ENCODE peak calls at places on chromosome 21, in seven cellular contexts. Q is breast epithelium, Y is cardiac fibroblast, B is right atrium auricular region, E is LNCaP clone FGC, O is H9, H is HFF-Myc. W is an unnamed sample.

GRCh38 chr21:45331521-45332257 is 44.0 kb upstream of the POFUT2 start:
- DNase-seq in Q (no peak), Y (no peak), B (no peak), E (no peak), O (peak), H (no peak), W (no peak)

GRCh38 chr21:22231013-22231412 is 1232.8 kb downstream of the NCAM2 start:
- DNase-seq in Q (no peak), Y (no peak), B (no peak), E (peak), O (no peak), H (no peak), W (no peak)

GRCh38 chr21:42513151-42513984 is at the start of gene SLC37A1:
- DNase-seq in Q (no peak), Y (peak), B (no peak), E (no peak), O (peak), H (no peak), W (peak)

GRCh38 chr21:16633851-16634521 is 878.9 kb upstream of the CXADR start:
- DNase-seq in Q (no peak), Y (peak), B (no peak), E (no peak), O (no peak), H (no peak), W (no peak)

GRCh38 chr21:45598666-45599065 is 44.9 kb upstream of the PCBP3 start:
- DNase-seq in Q (peak), Y (no peak), B (no peak), E (no peak), O (peak), H (no peak), W (no peak)

GRCh38 chr21:27382404-27382803 is 415.5 kb upstream of the ADAMTS5 start:
- DNase-seq in Q (no peak), Y (peak), B (no peak), E (no peak), O (no peak), H (no peak), W (no peak)

GRCh38 chr21:46322351-46323226 is 1.1 kb downstream of the C21orf58 start:
- DNase-seq in Q (no peak), Y (peak), B (no peak), E (no peak), O (no peak), H (no peak), W (peak)

GRCh38 chr21:34892196-34892595 is 156.9 kb downstream of the RUNX1 start:
- DNase-seq in Q (no peak), Y (no peak), B (no peak), E (no peak), O (no peak), H (no peak), W (no peak)

GRCh38 chr21:26437326-26438009 is 135.6 kb downstream of the CYYR1 start:
- DNase-seq in Q (no peak), Y (peak), B (no peak), E (no peak), O (peak), H (no peak), W (no peak)

GRCh38 chr21:15199414-15199813 is 134.6 kb upstream of the NRIP1 start:
- DNase-seq in Q (no peak), Y (no peak), B (no peak), E (no peak), O (no peak), H (no peak), W (no peak)

GRCh38 chr21:25908495-25908894 is 173.7 kb downstream of the GABPA start:
- DNase-seq in Q (no peak), Y (no peak), B (no peak), E (no peak), O (no peak), H (no peak), W (no peak)

GRCh38 chr21:42654913-42655796 is 1.7 kb downstream of the PDE9A start:
- DNase-seq in Q (no peak), Y (no peak), B (no peak), E (no peak), O (no peak), H (no peak), W (no peak)

GRCh38 chr21:46294647-46295176 is 8.6 kb downstream of the YBEY start:
- DNase-seq in Q (no peak), Y (peak), B (no peak), E (no peak), O (no peak), H (peak), W (no peak)

GRCh38 chr21:41961282-41961701 is 7.5 kb upstream of the C2CD2 start:
- DNase-seq in Q (peak), Y (peak), B (no peak), E (no peak), O (no peak), H (no peak), W (no peak)

GRCh38 chr21:45372732-45373355 is 32.1 kb upstream of the COL18A1 start:
- DNase-seq in Q (no peak), Y (peak), B (no peak), E (no peak), O (no peak), H (no peak), W (no peak)

GRCh38 chr21:41758550-41758949 is 8.3 kb downstream of the RIPK4 start:
- DNase-seq in Q (no peak), Y (no peak), B (no peak), E (peak), O (no peak), H (no peak), W (no peak)

GRCh38 chr21:18041012-18041411 is 203.6 kb upstream of the CHODL start:
- DNase-seq in Q (no peak), Y (peak), B (no peak), E (peak), O (peak), H (no peak), W (peak)
- TF ChIP-seq CTCF in Q (no peak), Y (no peak), B (no peak), E (peak), O (peak), H (peak), W (no peak)

GRCh38 chr21:32306021-32306780 is 7.5 kb downstream of the MRAP start:
- DNase-seq in Q (no peak), Y (no peak), B (peak), E (no peak), O (peak), H (no peak), W (peak)
- TF ChIP-seq CTCF in Q (no peak), Y (peak), B (no peak), E (no peak), O (peak), H (peak), W (peak)

GRCh38 chr21:31873275-31873695 is 465 bp downstream of the HUNK start:
- DNase-seq in Q (no peak), Y (no peak), B (no peak), E (no peak), O (peak), H (no peak), W (peak)
- TF ChIP-seq CTCF in Q (no peak), Y (no peak), B (no peak), E (no peak), O (no peak), H (no peak), W (no peak)

GRCh38 chr21:32412162-32412997 is at the start of gene EVA1C:
- DNase-seq in Q (peak), Y (peak), B (no peak), E (no peak), O (peak), H (no peak), W (peak)
- TF ChIP-seq CTCF in Q (peak), Y (no peak), B (peak), E (no peak), O (no peak), H (no peak), W (no peak)

GRCh38 chr21:33824156-33824941 is 91.3 kb downstream of the ATP5PO start:
- DNase-seq in Q (no peak), Y (no peak), B (no peak), E (no peak), O (no peak), H (no peak), W (no peak)
- TF ChIP-seq CTCF in Q (no peak), Y (no peak), B (no peak), E (no peak), O (no peak), H (no peak), W (no peak)

GRCh38 chr21:38507374-38507942 is 9.2 kb upstream of the ERG start:
- DNase-seq in Q (no peak), Y (no peak), B (no peak), E (no peak), O (no peak), H (no peak), W (no peak)

GRCh38 chr21:38505654-38506523 is 7.6 kb upstream of the ERG start:
- DNase-seq in Q (no peak), Y (peak), B (no peak), E (peak), O (peak), H (peak), W (peak)

GRCh38 chr21:38506606-38507331 is 8.5 kb upstream of the ERG start:
- DNase-seq in Q (no peak), Y (no peak), B (no peak), E (no peak), O (no peak), H (no peak), W (no peak)

GRCh38 chr21:38511198-38511597 is 12.9 kb upstream of the ERG start:
- DNase-seq in Q (no peak), Y (no peak), B (no peak), E (no peak), O (no peak), H (no peak), W (no peak)

GRCh38 chr21:38511662-38512243 is 13.5 kb upstream of the ERG start:
- DNase-seq in Q (no peak), Y (no peak), B (no peak), E (no peak), O (no peak), H (no peak), W (no peak)
- TF ChIP-seq CTCF in Q (no peak), Y (no peak), B (no peak), E (peak), O (peak), H (no peak), W (no peak)

DNA sequence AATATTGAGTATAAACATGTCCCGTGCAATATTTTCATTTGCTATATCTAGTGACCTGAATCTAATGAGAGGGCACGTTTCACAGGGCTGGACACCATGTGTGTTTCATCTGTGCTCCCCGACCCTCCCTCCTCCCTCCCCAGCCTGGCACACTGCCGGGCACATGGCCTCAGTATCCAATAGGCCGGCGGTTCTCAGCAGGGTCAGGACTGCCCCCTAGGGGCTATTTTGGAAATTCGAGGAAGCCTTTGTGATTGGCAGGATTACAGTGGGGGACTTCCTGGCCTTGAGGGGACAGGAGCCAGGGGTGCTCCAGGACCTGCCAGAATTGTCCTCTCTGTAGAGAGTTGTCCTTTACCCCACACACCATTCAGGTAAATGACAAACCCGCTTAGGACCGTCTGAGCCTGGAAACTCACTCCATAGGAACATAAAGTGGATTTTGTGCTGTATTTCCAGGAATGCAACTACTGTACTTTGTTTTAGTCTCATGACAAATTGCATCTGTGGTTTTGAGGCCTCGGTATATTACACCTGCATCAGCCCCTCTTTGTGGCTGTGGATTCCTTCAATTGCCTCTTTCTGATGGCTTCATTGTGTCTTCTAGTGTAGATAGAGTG is 109.5 kb upstream of the SIM2 start:
- DNase-seq in Q (no peak), Y (peak), B (no peak), E (no peak), O (peak), H (peak), W (peak)
- TF ChIP-seq CTCF in Q (peak), Y (peak), B (no peak), E (peak), O (peak), H (peak), W (peak)

GRCh38 chr21:44325386-44326271 is 13.6 kb downstream of the CFAP410 start:
- DNase-seq in Q (no peak), Y (no peak), B (no peak), E (no peak), O (no peak), H (no peak), W (no peak)

GRCh38 chr21:44328242-44328895 is 10.8 kb downstream of the CFAP410 start:
- DNase-seq in Q (no peak), Y (no peak), B (no peak), E (no peak), O (no peak), H (no peak), W (no peak)

GRCh38 chr21:44326272-44326647 is 12.9 kb downstream of the CFAP410 start:
- DNase-seq in Q (no peak), Y (no peak), B (no peak), E (no peak), O (no peak), H (no peak), W (no peak)

GRCh38 chr21:44327603-44327974 is 11.6 kb downstream of the CFAP410 start:
- DNase-seq in Q (no peak), Y (no peak), B (no peak), E (no peak), O (no peak), H (no peak), W (no peak)

DNA sequence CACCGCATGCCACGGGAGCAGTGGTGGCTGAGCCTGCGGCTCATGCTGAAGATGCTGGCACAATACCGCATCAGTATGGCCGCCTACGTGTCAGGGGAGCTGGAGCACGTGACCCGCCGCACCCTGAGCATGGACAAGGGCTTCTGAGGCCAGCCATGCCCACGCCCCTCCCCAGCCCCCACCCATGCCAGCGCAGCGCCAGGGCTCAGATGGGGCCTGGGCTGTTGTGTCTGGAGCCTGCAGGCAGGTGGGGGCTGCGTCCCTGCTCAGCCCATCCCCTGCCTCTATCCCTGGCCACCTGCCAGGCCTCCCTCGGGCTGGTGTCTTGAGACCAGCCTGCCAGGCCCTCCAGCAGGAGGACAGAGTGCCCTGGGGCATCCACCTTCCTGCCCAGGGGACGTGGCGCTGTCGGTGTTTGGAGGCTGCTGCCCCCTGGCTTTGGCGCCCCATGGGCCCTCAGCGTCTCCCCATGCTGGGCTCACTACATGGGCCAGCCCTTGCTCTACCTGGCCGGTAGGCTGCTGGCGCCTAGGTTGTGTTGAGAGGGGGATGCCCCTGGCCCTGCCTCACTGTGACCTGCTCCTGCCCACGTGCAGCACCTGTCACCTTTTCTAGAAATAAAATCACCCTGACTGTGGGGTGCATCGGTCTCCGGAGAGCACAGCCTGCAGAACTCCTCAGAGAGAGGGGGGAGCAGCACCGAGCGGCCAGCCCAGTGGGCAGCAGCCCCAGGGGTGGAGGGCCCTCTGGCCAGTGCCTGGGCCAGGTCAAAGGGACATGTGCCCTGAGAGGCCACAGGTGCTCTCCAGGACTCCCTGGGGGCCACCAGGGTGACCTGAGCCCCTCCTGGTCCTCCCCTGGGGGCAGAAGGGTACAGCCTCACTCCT is 12.2 kb downstream of the CFAP410 start:
- DNase-seq in Q (no peak), Y (no peak), B (no peak), E (no peak), O (no peak), H (no peak), W (no peak)
- TF ChIP-seq CTCF in Q (no peak), Y (no peak), B (no peak), E (no peak), O (no peak), H (no peak), W (no peak)

GRCh38 chr21:29024474-29025327 is at the start of gene USP16:
- DNase-seq in Q (peak), Y (peak), B (peak), E (peak), O (peak), H (peak), W (peak)
- TF ChIP-seq CTCF in Q (no peak), Y (no peak), B (no peak), E (no peak), O (no peak), H (no peak), W (no peak)

W was measured in endothelial cell.